ENCODE peak calls at places on chromosomes 13 and 19, in nine cellular contexts. U is AG10803; L is stimulated activated CD8-positive, alpha-beta memory T cell treated with anti-CD3 and anti-CD28 coated beads, Interleukin-7, amount 100 ng/mL, for 1 hour; Z is CD8-positive, alpha-beta T cell; T is activated T-helper 1 cell treated with anti-CD3 and anti-CD28 coated beads, Interleukin-12 subunit alpha, Interleukin-12 subunit beta, Interleukin-2, Interleukin-4 antibody, amounts not matched to agents 30 ng/mL and 10 ng/mL and 1 ng/mL, durations not matched to agents 14 hours and 24 hours and 36 hours; I is HS-27A; S is ecto neural progenitor cell; R is LoVo; D is NCI-H510A. G is an unnamed sample.

GRCh38 chr13:99981115-99982020 is at the start of gene ZIC2:
- DNase-seq in U (no peak), S (peak), I (no peak), L (no peak), R (peak), D (peak), T (no peak), Z (no peak), G (peak)

GRCh38 chr13:98549006-98549727 is 27.7 kb downstream of the STK24 start:
- DNase-seq in U (peak), I (peak), D (no peak), S (no peak), L (no peak), T (no peak), Z (no peak), R (no peak), G (no peak)

GRCh38 chr19:17001603-17002183 is 24.9 kb downstream of the CPAMD8 start:
- DNase-seq in I (no peak), T (peak), U (no peak), D (no peak), Z (peak), L (peak), S (no peak), R (no peak), G (no peak)

GRCh38 chr19:2507109-2507508 is 31.2 kb downstream of the GADD45B start:
- DNase-seq in D (peak), I (no peak), Z (peak), S (no peak), L (no peak), U (peak), R (peak), T (peak), G (peak)

GRCh38 chr13:42561752-42562467 is 12.0 kb upstream of the TNFSF11 start:
- DNase-seq in L (no peak), Z (no peak), S (no peak), I (no peak), R (no peak), U (no peak), D (no peak), T (no peak), G (no peak)

GRCh38 chr19:10884273-10884672 is 12.9 kb downstream of the CARM1 start:
- DNase-seq in D (no peak), L (no peak), R (no peak), U (peak), T (no peak), S (no peak), Z (no peak), I (peak), G (no peak)

GRCh38 chr19:33443638-33444195 is 70.2 kb downstream of the CEBPG start:
- DNase-seq in T (no peak), I (no peak), R (no peak), S (no peak), U (no peak), D (no peak), L (no peak), Z (no peak), G (no peak)

GRCh38 chr13:20848944-20849343 is 53.6 kb downstream of the XPO4 start:
- DNase-seq in I (no peak), T (no peak), S (no peak), R (no peak), Z (no peak), L (no peak), U (no peak), D (no peak), G (no peak)

GRCh38 chr13:81562598-81562997 is 1221.7 kb upstream of the SPRY2 start:
- DNase-seq in I (no peak), T (no peak), S (no peak), Z (no peak), L (no peak), U (no peak), D (no peak), R (no peak), G (no peak)

GRCh38 chr19:44887648-44888047 is 3.4 kb upstream of the TOMM40 start:
- DNase-seq in U (no peak), L (no peak), D (no peak), T (no peak), Z (no peak), R (no peak), S (no peak), I (no peak), G (no peak)

GRCh38 chr13:36420437-36420891 is 11.8 kb upstream of the CCNA1 start:
- DNase-seq in T (peak), L (no peak), S (peak), Z (peak), I (peak), U (peak), D (peak), R (peak), G (peak)

GRCh38 chr13:22114630-22115311 is 443.9 kb downstream of the FGF9 start:
- DNase-seq in I (no peak), T (peak), Z (peak), R (no peak), U (peak), D (no peak), L (no peak), S (no peak), G (no peak)

GRCh38 chr19:52237771-52238400 is 31.5 kb upstream of the ZNF766 start:
- DNase-seq in U (peak), D (no peak), S (peak), Z (peak), I (peak), R (peak), T (peak), L (peak), G (peak)

GRCh38 chr19:29521291-29522075 is 4.3 kb upstream of the VSTM2B start:
- DNase-seq in R (no peak), Z (no peak), D (no peak), L (no peak), S (no peak), I (no peak), T (no peak), U (no peak), G (no peak)

GRCh38 chr13:41008349-41008980 is 10.7 kb downstream of the ELF1 start:
- DNase-seq in R (peak), L (no peak), U (peak), Z (no peak), I (peak), D (no peak), S (no peak), T (no peak), G (no peak)

GRCh38 chr19:55113570-55114039 is 3.8 kb downstream of the PPP1R12C start:
- DNase-seq in S (peak), I (no peak), R (no peak), L (no peak), U (peak), T (no peak), Z (no peak), D (no peak), G (no peak)

GRCh38 chr19:5484398-5485285 is 29.4 kb downstream of the ZNRF4 start:
- DNase-seq in S (peak), R (no peak), I (no peak), L (no peak), D (no peak), Z (no peak), U (no peak), T (no peak), G (no peak)

GRCh38 chr13:78603240-78603947 is at the start of gene POU4F1:
- DNase-seq in Z (peak), R (no peak), I (no peak), T (peak), L (no peak), D (peak), S (peak), U (no peak), G (peak)

GRCh38 chr19:12095111-12095790 is 30.7 kb downstream of the ZNF844 start:
- DNase-seq in L (no peak), S (no peak), T (no peak), U (peak), Z (no peak), R (no peak), D (no peak), I (no peak), G (no peak)

G was measured in NCI-H187.